ENCODE peak calls at places on chromosome 22, in nine cellular contexts. W, S, H, A, G, N, U, O and V are unnamed samples.

GRCh38 chr22:36197601-36198146 is 3.9 kb downstream of the APOL4 start:
- DNase-seq in W (no peak), S (no peak), H (peak), A (no peak), G (peak), N (no peak), U (no peak), O (peak), V (no peak)

GRCh38 chr22:46012881-46013281 is 35.9 kb upstream of the WNT7B start:
- DNase-seq in W (no peak), S (no peak), H (no peak), A (no peak), G (no peak), N (no peak), U (no peak), O (no peak), V (peak)

GRCh38 chr22:38314992-38315800 is 2.0 kb downstream of the CSNK1E start:
- DNase-seq in W (peak), S (no peak), H (no peak), A (no peak), G (no peak), N (peak), U (no peak), O (no peak), V (no peak)

GRCh38 chr22:49727881-49728563 is 99.7 kb downstream of the BRD1 start:
- DNase-seq in W (no peak), S (no peak), H (no peak), A (no peak), G (no peak), N (no peak), U (no peak), O (no peak), V (no peak)

GRCh38 chr22:44668190-44668885 is 33.7 kb upstream of the PRR5 start:
- DNase-seq in W (no peak), S (no peak), H (no peak), A (no peak), G (peak), N (no peak), U (no peak), O (no peak), V (peak)

GRCh38 chr22:50691521-50691920 is 18.9 kb downstream of the SHANK3 start:
- DNase-seq in W (peak), S (no peak), H (no peak), A (peak), G (no peak), N (no peak), U (peak), O (peak), V (peak)

GRCh38 chr22:44173154-44173553 is 7.6 kb upstream of the PARVG start:
- DNase-seq in W (no peak), S (no peak), H (no peak), A (no peak), G (no peak), N (no peak), U (no peak), O (no peak), V (no peak)

GRCh38 chr22:41702763-41703162 is 3.5 kb downstream of the MEI1 start:
- DNase-seq in W (no peak), S (no peak), H (no peak), A (no peak), G (no peak), N (no peak), U (no peak), O (no peak), V (no peak)

GRCh38 chr22:49966716-49967332 is 6.3 kb downstream of the PIM3 start:
- DNase-seq in W (no peak), S (peak), H (peak), A (no peak), G (peak), N (no peak), U (no peak), O (peak), V (peak)

GRCh38 chr22:23397618-23398567 is 182.2 kb downstream of the IGLL1 start:
- DNase-seq in W (no peak), S (no peak), H (no peak), A (no peak), G (no peak), N (no peak), U (no peak), O (no peak), V (no peak)
- TF ChIP-seq CTCF in W (no peak), S (no peak), H (no peak), A (no peak), G (no peak), N (no peak), U (no peak), O (no peak), V (no peak)

GRCh38 chr22:29992341-29993275 is 87.7 kb upstream of the HORMAD2 start:
- DNase-seq in W (peak), S (no peak), H (no peak), A (no peak), G (no peak), N (peak), U (peak), O (no peak), V (no peak)

GRCh38 chr22:29997516-29997915 is 82.7 kb upstream of the HORMAD2 start:
- DNase-seq in W (no peak), S (no peak), H (no peak), A (no peak), G (no peak), N (no peak), U (no peak), O (no peak), V (no peak)

GRCh38 chr22:29994941-29995340 is 85.3 kb upstream of the HORMAD2 start:
- DNase-seq in W (peak), S (no peak), H (no peak), A (peak), G (no peak), N (peak), U (peak), O (no peak), V (no peak)

GRCh38 chr22:29998627-29999026 is 81.6 kb upstream of the HORMAD2 start:
- DNase-seq in W (no peak), S (no peak), H (no peak), A (no peak), G (no peak), N (no peak), U (no peak), O (no peak), V (no peak)

GRCh38 chr22:29994027-29994715 is 86.1 kb upstream of the HORMAD2 start:
- DNase-seq in W (peak), S (no peak), H (no peak), A (no peak), G (no peak), N (peak), U (peak), O (no peak), V (no peak)
- TF ChIP-seq CTCF in W (no peak), S (no peak), H (no peak), A (no peak), G (no peak), N (peak), U (no peak), O (no peak), V (no peak)

GRCh38 chr22:31140746-31141145 is 438 bp upstream of the PLA2G3 start:
- DNase-seq in W (no peak), S (no peak), H (no peak), A (no peak), G (no peak), N (no peak), U (no peak), O (no peak), V (no peak)

GRCh38 chr22:31141551-31141950 is 1.2 kb upstream of the PLA2G3 start:
- DNase-seq in W (no peak), S (no peak), H (no peak), A (no peak), G (no peak), N (no peak), U (no peak), O (no peak), V (no peak)

GRCh38 chr22:31138126-31138525 is 2.2 kb downstream of the PLA2G3 start:
- DNase-seq in W (no peak), S (no peak), H (no peak), A (no peak), G (no peak), N (no peak), U (no peak), O (no peak), V (no peak)

GRCh38 chr22:31139066-31139465 is 1.2 kb downstream of the PLA2G3 start:
- DNase-seq in W (no peak), S (no peak), H (no peak), A (no peak), G (no peak), N (no peak), U (no peak), O (no peak), V (no peak)

GRCh38 chr22:31139866-31140716 is at the start of gene PLA2G3:
- DNase-seq in W (peak), S (no peak), H (no peak), A (no peak), G (peak), N (peak), U (peak), O (peak), V (peak)
- TF ChIP-seq CTCF in W (peak), S (no peak), H (no peak), A (no peak), G (no peak), N (no peak), U (peak), O (no peak), V (peak)

DNA sequence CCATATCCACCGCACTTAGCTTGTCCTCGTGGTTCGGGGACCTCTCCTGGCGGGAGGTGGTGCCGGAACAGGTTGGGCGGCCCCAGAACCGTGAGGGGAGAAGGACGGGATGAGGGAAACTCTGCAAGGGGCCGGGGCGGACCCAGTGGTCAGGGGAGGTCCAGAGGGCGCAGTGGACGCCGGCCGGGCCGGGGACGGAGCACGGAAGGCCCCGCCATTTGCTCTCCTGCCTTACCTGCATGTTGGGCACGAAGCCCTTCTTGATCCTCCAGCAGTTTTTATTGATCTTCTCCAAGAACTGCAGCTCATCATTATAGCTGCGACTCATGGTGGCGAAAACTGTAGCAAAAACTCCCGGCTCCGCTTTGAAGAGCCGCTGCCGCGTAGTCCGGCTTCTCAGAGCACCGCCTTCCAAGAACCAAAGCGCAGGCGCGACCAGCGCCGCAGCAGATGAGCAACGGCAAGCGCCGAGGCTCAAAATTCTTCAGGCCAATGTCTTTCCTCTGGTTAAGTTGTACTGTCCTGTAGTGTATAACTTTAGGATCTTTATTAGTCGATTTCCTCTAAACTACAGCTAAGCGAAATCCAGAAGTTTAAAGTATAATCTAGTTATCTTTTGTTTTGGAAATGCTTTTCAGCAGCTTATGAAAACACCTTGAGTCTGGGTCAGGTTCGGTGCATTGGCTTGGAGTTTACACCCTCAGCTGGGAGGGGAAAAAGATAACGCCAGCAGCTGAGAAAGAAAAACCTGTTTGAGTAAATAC is at the start of gene RTCB:
- DNase-seq in W (peak), S (peak), H (peak), A (peak), G (peak), N (peak), U (peak), O (peak), V (peak)
- TF ChIP-seq CTCF in W (no peak), S (peak), H (no peak), A (no peak), G (no peak), N (no peak), U (no peak), O (no peak), V (no peak)